ENCODE peak calls at places on chromosomes 16 and 17, in five cellular contexts. Y is neuronal stem cell, K is mesenchymal stem cell, D is H1, W is trophoblast cell. O is an unnamed sample.

GRCh38 chr16:25264599-25264998 is 7.0 kb upstream of the ZKSCAN2 start:
- DNase-seq in Y (no peak), K (peak), D (no peak), W (no peak), O (no peak)

GRCh38 chr17:55286681-55287589 is 22.2 kb downstream of the HLF start:
- DNase-seq in Y (no peak), K (no peak), D (no peak), W (no peak), O (peak)

GRCh38 chr17:32998893-32999240 is 7.2 kb downstream of the SPACA3 start:
- DNase-seq in Y (no peak), K (peak), D (no peak), W (peak), O (peak)

GRCh38 chr16:68382296-68382718 is 66.0 kb downstream of the SMPD3 start:
- DNase-seq in Y (no peak), K (no peak), D (no peak), W (no peak), O (no peak)

GRCh38 chr17:83195330-83196087 is 116.1 kb downstream of the METRNL start:
- DNase-seq in Y (no peak), K (no peak), D (no peak), W (no peak), O (no peak)

GRCh38 chr16:73890524-73891500 is 405.8 kb upstream of the PSMD7 start:
- DNase-seq in Y (peak), K (no peak), D (peak), W (no peak), O (peak)

GRCh38 chr16:73093146-73094144 is 45.5 kb upstream of the ZFHX3 start:
- DNase-seq in Y (no peak), K (no peak), D (no peak), W (no peak), O (peak)

GRCh38 chr16:84239186-84239790 is 524 bp downstream of the KCNG4 start:
- DNase-seq in Y (no peak), K (no peak), D (no peak), W (no peak), O (peak)

GRCh38 chr17:7744416-7744815 is 26.9 kb downstream of the DNAH2 start:
- DNase-seq in Y (no peak), K (peak), D (no peak), W (no peak), O (no peak)

GRCh38 chr17:7380855-7381683 is at the start of gene TNK1:
- DNase-seq in Y (no peak), K (no peak), D (no peak), W (peak), O (no peak)

GRCh38 chr16:69440236-69440635 is 15.8 kb downstream of the CYB5B start:
- DNase-seq in Y (no peak), K (no peak), D (no peak), W (no peak), O (no peak)

GRCh38 chr17:1724869-1725641 is 551 bp downstream of the WDR81 start:
- DNase-seq in Y (no peak), K (no peak), D (no peak), W (no peak), O (no peak)

GRCh38 chr16:85733155-85733838 is 17.6 kb downstream of the C16orf74 start:
- DNase-seq in Y (no peak), K (peak), D (no peak), W (no peak), O (no peak)

GRCh38 chr17:34412534-34412933 is 49.5 kb upstream of the CCL1 start:
- DNase-seq in Y (no peak), K (no peak), D (no peak), W (no peak), O (no peak)

GRCh38 chr16:83187404-83187803 is 560.6 kb downstream of the CDH13 start:
- DNase-seq in Y (no peak), K (peak), D (no peak), W (peak), O (peak)

GRCh38 chr17:4161560-4162221 is 18.7 kb downstream of the CYB5D2 start:
- DNase-seq in Y (no peak), K (no peak), D (no peak), W (peak), O (no peak)

GRCh38 chr17:15287533-15288267 is 22.6 kb upstream of the PMP22 start:
- DNase-seq in Y (no peak), K (peak), D (no peak), W (no peak), O (peak)

GRCh38 chr16:15616475-15616874 is 26.5 kb downstream of the MARF1 start:
- DNase-seq in Y (no peak), K (no peak), D (no peak), W (no peak), O (no peak)

GRCh38 chr16:87332150-87332549 is 15.0 kb upstream of the C16orf95 start:
- DNase-seq in Y (no peak), K (peak), D (no peak), W (no peak), O (peak)

GRCh38 chr17:21397341-21398050 is 21.3 kb downstream of the KCNJ12 start:
- DNase-seq in Y (no peak), K (peak), D (no peak), W (no peak), O (peak)

GRCh38 chr17:73323622-73324455 is 12.0 kb upstream of the CDC42EP4 start:
- DNase-seq in Y (no peak), K (peak), D (no peak), W (no peak), O (peak)

GRCh38 chr17:40526668-40527067 is 25.2 kb upstream of the TNS4 start:
- DNase-seq in Y (no peak), K (no peak), D (no peak), W (no peak), O (no peak)

GRCh38 chr16:20821682-20822081 is 15.4 kb downstream of the REXO5 start:
- DNase-seq in Y (no peak), K (no peak), D (no peak), W (no peak), O (no peak)

GRCh38 chr16:2948807-2949704 is 15.0 kb upstream of the KREMEN2 start:
- DNase-seq in Y (no peak), K (no peak), D (no peak), W (no peak), O (no peak)

GRCh38 chr17:47869114-47869513 is 18.2 kb upstream of the SP6 start:
- DNase-seq in Y (no peak), K (no peak), D (no peak), W (no peak), O (no peak)

GRCh38 chr16:72921620-72922019 is 126.3 kb downstream of the ZFHX3 start:
- DNase-seq in Y (no peak), K (no peak), D (no peak), W (no peak), O (peak)

GRCh38 chr16:70544548-70544947 is 20.9 kb downstream of the SF3B3 start:
- DNase-seq in Y (no peak), K (no peak), D (no peak), W (no peak), O (no peak)

GRCh38 chr16:89918453-89919347 is at the start of gene MC1R:
- DNase-seq in Y (peak), K (peak), D (no peak), W (no peak), O (peak)

GRCh38 chr17:67801626-67802175 is 23.6 kb upstream of the BPTF start:
- DNase-seq in Y (no peak), K (no peak), D (no peak), W (no peak), O (no peak)

GRCh38 chr16:85720319-85720637 is 30.6 kb downstream of the C16orf74 start:
- DNase-seq in Y (no peak), K (no peak), D (no peak), W (no peak), O (no peak)

GRCh38 chr16:10312784-10313724 is 72.8 kb upstream of the ATF7IP2 start:
- DNase-seq in Y (no peak), K (no peak), D (no peak), W (no peak), O (no peak)

GRCh38 chr17:11503292-11503691 is 95.0 kb upstream of the DNAH9 start:
- DNase-seq in Y (no peak), K (no peak), D (no peak), W (no peak), O (no peak)

GRCh38 chr17:54948380-54948779 is 20.1 kb downstream of the COX11 start:
- DNase-seq in Y (no peak), K (peak), D (no peak), W (no peak), O (peak)

GRCh38 chr16:89113152-89113547 is 19.5 kb downstream of the ACSF3 start:
- DNase-seq in Y (no peak), K (no peak), D (no peak), W (no peak), O (no peak)

GRCh38 chr16:27748868-27749546 is 199.1 kb downstream of the KATNIP start:
- DNase-seq in Y (no peak), K (peak), D (peak), W (peak), O (peak)

GRCh38 chr17:42814633-42815399 is 9.3 kb downstream of the BECN1 start:
- DNase-seq in Y (no peak), K (peak), D (no peak), W (no peak), O (peak)

GRCh38 chr17:79000396-79001189 is 9.0 kb downstream of the CANT1 start:
- DNase-seq in Y (no peak), K (no peak), D (no peak), W (no peak), O (no peak)

GRCh38 chr16:30010817-30011504 is at the start of gene DOC2A:
- DNase-seq in Y (peak), K (peak), D (no peak), W (no peak), O (no peak)

GRCh38 chr16:48901712-48902374 is 291.9 kb upstream of the N4BP1 start:
- DNase-seq in Y (no peak), K (no peak), D (no peak), W (no peak), O (no peak)

GRCh38 chr17:63117431-63117830 is 151.4 kb downstream of the TANC2 start:
- DNase-seq in Y (no peak), K (no peak), D (no peak), W (no peak), O (no peak)

GRCh38 chr16:57574646-57575467 is 32.4 kb downstream of the ADGRG5 start:
- DNase-seq in Y (no peak), K (no peak), D (no peak), W (no peak), O (no peak)
- H4K91ac ChIP-seq in Y (no peak), K (no peak), D (no peak), W (no peak), O (no peak)

DNA sequence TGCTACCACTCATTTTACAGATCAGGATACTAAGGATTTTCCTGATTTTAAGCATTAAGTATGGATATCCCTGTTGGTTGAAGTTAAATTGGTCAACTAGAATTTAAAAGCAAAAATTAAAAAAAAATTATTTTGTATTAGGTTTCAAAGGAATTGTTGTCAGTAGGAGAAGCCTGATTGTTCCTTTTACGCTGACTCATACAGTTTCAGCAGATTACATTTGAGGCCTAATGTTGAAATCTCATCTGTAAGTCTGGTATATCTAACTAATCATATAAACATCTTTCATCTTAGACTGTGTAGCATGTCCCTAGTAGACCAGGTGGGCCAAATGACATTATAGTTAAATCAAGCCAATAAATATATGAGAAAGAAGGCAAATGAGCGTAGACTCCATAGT is 83.5 kb downstream of the FTO start:
- DNase-seq in Y (no peak), K (no peak), D (no peak), W (no peak), O (no peak)
- H4K91ac ChIP-seq in Y (no peak), K (no peak), D (no peak), W (no peak), O (no peak)

GRCh38 chr17:16488572-16488997 is 3.4 kb downstream of the LRRC75A start:
- DNase-seq in Y (no peak), K (no peak), D (no peak), W (no peak), O (no peak)

GRCh38 chr17:16483021-16483645 is 8.9 kb downstream of the LRRC75A start:
- DNase-seq in Y (no peak), K (no peak), D (no peak), W (no peak), O (no peak)

GRCh38 chr17:16482253-16482652 is 9.7 kb downstream of the LRRC75A start:
- DNase-seq in Y (no peak), K (no peak), D (no peak), W (no peak), O (no peak)

GRCh38 chr17:16484445-16485169 is 7.4 kb downstream of the LRRC75A start:
- DNase-seq in Y (no peak), K (no peak), D (no peak), W (no peak), O (no peak)

GRCh38 chr17:16486373-16487250 is 5.4 kb downstream of the LRRC75A start:
- DNase-seq in Y (no peak), K (peak), D (no peak), W (no peak), O (peak)
- H4K91ac ChIP-seq in Y (peak), K (no peak), D (peak), W (no peak), O (no peak)

GRCh38 chr16:81454044-81454443 is 9.4 kb downstream of the CMIP start:
- DNase-seq in Y (no peak), K (no peak), D (no peak), W (no peak), O (no peak)

GRCh38 chr16:81449899-81450608 is 5.4 kb downstream of the CMIP start:
- DNase-seq in Y (no peak), K (no peak), D (no peak), W (no peak), O (no peak)

GRCh38 chr16:81450783-81451491 is 6.3 kb downstream of the CMIP start:
- DNase-seq in Y (no peak), K (no peak), D (no peak), W (no peak), O (no peak)

GRCh38 chr16:81453091-81453728 is 8.6 kb downstream of the CMIP start:
- DNase-seq in Y (no peak), K (no peak), D (no peak), W (no peak), O (no peak)

DNA sequence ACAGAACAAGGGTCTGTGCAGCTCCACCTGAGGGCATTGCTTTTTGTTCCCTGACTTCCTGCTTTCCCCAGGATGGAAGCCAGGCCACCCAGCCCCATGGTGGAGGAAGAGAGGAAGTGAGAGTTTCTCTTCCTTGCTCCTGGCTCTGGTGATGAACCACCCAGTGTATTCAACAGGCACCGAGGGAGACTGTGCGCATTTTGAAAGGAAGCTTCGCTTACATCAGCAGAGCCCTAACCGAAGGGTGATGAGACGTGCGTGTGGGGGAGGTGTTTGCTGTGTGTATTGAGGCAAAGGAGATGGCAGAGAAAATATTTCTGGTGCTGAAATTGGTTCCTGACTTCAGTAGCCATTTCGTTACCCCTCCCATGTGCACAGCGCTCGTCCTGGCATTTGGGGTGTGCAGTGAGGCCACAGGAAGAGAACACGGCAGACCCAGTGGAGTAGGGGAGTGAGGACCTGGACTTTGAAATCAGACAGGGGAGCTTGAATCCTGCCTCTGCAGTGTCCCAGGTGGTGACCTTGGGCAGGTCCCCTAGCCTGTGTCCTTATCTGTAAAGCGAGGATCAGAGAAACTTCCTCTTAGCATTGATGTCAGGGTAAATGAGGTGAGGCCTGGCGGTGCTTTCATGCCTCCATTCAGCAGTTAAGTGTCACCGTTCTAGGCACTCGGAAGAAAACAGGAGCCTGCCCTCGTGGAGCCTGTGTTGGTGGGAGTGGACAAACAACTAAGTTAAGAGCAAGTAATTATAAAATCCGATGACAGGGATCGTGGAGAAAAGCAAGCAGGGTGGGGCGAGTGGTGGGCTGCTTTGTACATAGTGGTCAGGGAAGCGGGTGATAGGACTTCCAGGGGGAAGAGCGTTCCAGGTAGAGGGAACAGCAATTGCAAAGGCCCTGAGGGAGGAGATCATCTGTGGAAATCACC is 7.4 kb downstream of the CMIP start:
- DNase-seq in Y (no peak), K (no peak), D (no peak), W (no peak), O (peak)
- H4K91ac ChIP-seq in Y (no peak), K (no peak), D (peak), W (no peak), O (no peak)

DNA sequence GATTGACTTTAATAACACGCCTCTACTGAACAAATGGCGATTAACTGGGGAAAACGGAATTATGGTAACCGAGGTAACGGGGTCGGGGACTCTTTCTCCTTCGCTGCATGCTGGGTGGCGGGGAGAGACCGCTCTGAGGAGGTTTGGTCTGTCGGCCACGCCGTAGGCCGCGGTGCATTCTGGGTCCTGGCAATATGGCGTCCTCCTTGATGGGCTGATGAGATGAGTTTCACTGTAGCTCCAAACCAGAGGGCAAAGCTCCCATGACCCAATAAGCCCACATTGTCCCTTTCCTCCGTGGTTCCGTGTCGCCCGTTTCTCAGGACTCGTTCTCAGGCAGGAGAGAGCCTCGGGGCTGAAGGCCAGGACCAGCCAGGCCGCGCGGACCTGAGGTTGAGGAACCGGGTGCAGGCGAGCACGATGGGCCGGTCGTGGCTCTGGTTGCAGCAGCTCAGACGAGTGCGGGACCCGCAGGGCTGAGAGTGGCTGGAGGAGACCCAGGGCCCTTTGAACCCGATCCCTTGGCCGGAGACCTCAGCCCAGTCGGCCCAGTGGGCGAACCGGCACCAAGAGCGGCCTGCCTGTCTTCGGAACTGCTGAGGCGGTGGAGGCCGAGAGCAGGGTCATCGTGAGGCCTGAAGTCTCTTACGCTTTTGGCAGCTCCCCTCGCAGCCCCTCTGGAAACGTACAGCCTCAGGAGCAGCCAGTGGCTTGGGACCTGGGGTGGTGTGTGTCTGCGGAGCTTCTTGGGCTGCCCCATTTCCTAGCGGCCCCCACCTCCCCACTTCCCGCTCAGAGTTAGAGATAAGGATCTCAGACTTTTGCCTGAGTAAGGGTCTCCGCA is at the start of gene RPTOR:
- DNase-seq in Y (peak), K (peak), D (peak), W (peak), O (peak)
- H4K91ac ChIP-seq in Y (peak), K (peak), D (peak), W (peak), O (peak)

DNA sequence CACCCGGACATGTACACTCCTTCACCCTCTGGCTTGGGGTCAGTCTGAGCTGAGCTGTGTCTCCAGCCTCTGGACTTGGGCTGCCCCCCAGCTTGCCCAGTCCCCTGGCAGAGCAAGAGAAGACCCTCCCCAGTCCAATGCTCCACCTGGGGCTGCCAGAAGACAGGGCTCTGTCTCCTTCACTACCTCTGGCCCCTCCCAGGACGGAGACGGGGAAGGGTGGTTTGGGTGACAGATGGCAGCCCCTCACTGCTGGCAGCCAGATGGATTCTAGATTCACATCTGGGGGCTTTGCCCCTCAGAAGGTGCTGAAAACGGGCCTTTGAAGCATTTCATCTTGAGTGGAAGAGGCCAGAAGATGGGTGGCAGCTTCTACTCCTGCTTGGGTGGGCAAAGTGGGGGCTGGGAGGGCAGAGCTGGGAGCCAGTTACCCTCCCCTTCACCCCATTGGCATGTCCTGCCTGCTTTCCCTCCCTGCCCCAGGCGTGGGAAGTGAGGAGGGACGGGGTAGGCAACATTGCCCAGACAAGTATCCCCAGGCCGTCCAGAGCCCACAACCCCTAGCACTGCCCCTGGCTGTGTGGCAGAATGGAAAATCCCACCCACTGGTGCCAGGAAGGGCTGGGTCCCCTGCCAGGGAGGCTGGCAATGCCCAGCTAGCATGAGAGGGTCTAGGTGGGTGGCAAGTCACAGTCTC is 13.9 kb downstream of the NGFR start:
- DNase-seq in Y (no peak), K (no peak), D (no peak), W (no peak), O (no peak)
- H4K91ac ChIP-seq in Y (peak), K (no peak), D (peak), W (peak), O (no peak)

GRCh38 chr17:82098939-82099765 is 1.1 kb upstream of the FASN start:
- DNase-seq in Y (no peak), K (no peak), D (no peak), W (no peak), O (no peak)
- H4K91ac ChIP-seq in Y (peak), K (peak), D (peak), W (peak), O (peak)

GRCh38 chr16:1326946-1327618 is 6.4 kb upstream of the BAIAP3 start:
- DNase-seq in Y (no peak), K (no peak), D (no peak), W (no peak), O (no peak)
- H4K91ac ChIP-seq in Y (no peak), K (no peak), D (no peak), W (no peak), O (no peak)